ENCODE peak calls at places on chromosomes 3 and 15, in four cellular contexts. One of them, this sample, is unnamed.

GRCh38 chr3:175266993-175267960 is 408.1 kb downstream of the NAALADL2 start:
- DNase-seq in SK-N-SH: no peak
- DNase-seq in upper lobe of right lung: no peak
- DNase-seq in Panc1: no peak
- DNase-seq in this sample: no peak

GRCh38 chr3:54628888-54629368 is 298.9 kb downstream of the LRTM1 start:
- DNase-seq in SK-N-SH: no peak
- DNase-seq in upper lobe of right lung: no peak
- DNase-seq in Panc1: no peak
- DNase-seq in this sample: no peak

GRCh38 chr3:138364356-138365252 is 16.2 kb downstream of the MRAS start:
- DNase-seq in SK-N-SH: no peak
- DNase-seq in upper lobe of right lung: peak; percentile 34
- DNase-seq in Panc1: no peak
- DNase-seq in this sample: no peak

GRCh38 chr3:98884675-98885371 is 16.7 kb downstream of the DCBLD2 start:
- DNase-seq in SK-N-SH: no peak
- DNase-seq in upper lobe of right lung: no peak
- DNase-seq in Panc1: no peak
- DNase-seq in this sample: no peak

GRCh38 chr3:41932511-41932910 is 29.4 kb downstream of the ULK4 start:
- DNase-seq in SK-N-SH: no peak
- DNase-seq in upper lobe of right lung: no peak
- DNase-seq in Panc1: no peak
- DNase-seq in this sample: no peak

GRCh38 chr3:102193255-102193654 is 241.6 kb upstream of the ZPLD1 start:
- DNase-seq in SK-N-SH: no peak
- DNase-seq in upper lobe of right lung: no peak
- DNase-seq in Panc1: no peak
- DNase-seq in this sample: no peak

GRCh38 chr3:174334111-174334510 is 525.0 kb upstream of the NAALADL2 start:
- DNase-seq in SK-N-SH: no peak
- DNase-seq in upper lobe of right lung: no peak
- DNase-seq in Panc1: no peak
- DNase-seq in this sample: no peak

GRCh38 chr3:5264093-5264610 is 76.6 kb downstream of the EDEM1 start:
- DNase-seq in SK-N-SH: no peak
- DNase-seq in upper lobe of right lung: no peak
- DNase-seq in Panc1: no peak
- DNase-seq in this sample: no peak

GRCh38 chr3:141979050-141979671 is 102.7 kb downstream of the ATP1B3 start:
- DNase-seq in SK-N-SH: no peak
- DNase-seq in upper lobe of right lung: no peak
- DNase-seq in Panc1: peak; percentile 90
- DNase-seq in this sample: no peak

GRCh38 chr3:168216851-168217250 is 121.1 kb upstream of the GOLIM4 start:
- DNase-seq in SK-N-SH: peak; percentile 23
- DNase-seq in upper lobe of right lung: no peak
- DNase-seq in Panc1: no peak
- DNase-seq in this sample: no peak

GRCh38 chr3:141489184-141489583 is 2.4 kb downstream of the RASA2 start:
- DNase-seq in SK-N-SH: no peak
- DNase-seq in upper lobe of right lung: no peak
- DNase-seq in Panc1: no peak
- DNase-seq in this sample: no peak

GRCh38 chr3:21750831-21751391 is at the start of gene ZNF385D:
- DNase-seq in SK-N-SH: peak; percentile 63
- DNase-seq in upper lobe of right lung: peak; percentile 61
- DNase-seq in Panc1: no peak
- DNase-seq in this sample: no peak

GRCh38 chr15:64928626-64929220 is 17.0 kb downstream of the ANKDD1A start:
- DNase-seq in SK-N-SH: peak; percentile 56
- DNase-seq in upper lobe of right lung: no peak
- DNase-seq in Panc1: no peak
- DNase-seq in this sample: peak; percentile 41

GRCh38 chr3:129605593-129606521 is 619 bp downstream of the PLXND1 start:
- DNase-seq in SK-N-SH: peak; percentile 78
- DNase-seq in upper lobe of right lung: peak; percentile 82
- DNase-seq in Panc1: no peak
- DNase-seq in this sample: no peak

GRCh38 chr3:151367448-151367847 is 17.1 kb downstream of the P2RY12 start:
- DNase-seq in SK-N-SH: no peak
- DNase-seq in upper lobe of right lung: no peak
- DNase-seq in Panc1: no peak
- DNase-seq in this sample: no peak

GRCh38 chr3:66885326-66886000 is 112.6 kb upstream of the KBTBD8 start:
- DNase-seq in SK-N-SH: no peak
- DNase-seq in upper lobe of right lung: no peak
- DNase-seq in Panc1: no peak
- DNase-seq in this sample: no peak

GRCh38 chr3:70108072-70108471 is 108.5 kb downstream of the SAMMSON start:
- DNase-seq in SK-N-SH: peak; percentile 17
- DNase-seq in upper lobe of right lung: no peak
- DNase-seq in Panc1: no peak
- DNase-seq in this sample: no peak

GRCh38 chr3:50587806-50588758 is 18.8 kb downstream of the HEMK1 start:
- DNase-seq in SK-N-SH: no peak
- DNase-seq in upper lobe of right lung: no peak
- DNase-seq in Panc1: no peak
- DNase-seq in this sample: no peak

GRCh38 chr3:73399106-73399505 is 225.6 kb downstream of the PDZRN3 start:
- DNase-seq in SK-N-SH: no peak
- DNase-seq in upper lobe of right lung: no peak
- DNase-seq in Panc1: no peak
- DNase-seq in this sample: no peak

GRCh38 chr3:139715736-139716135 is 38.0 kb upstream of the NMNAT3 start:
- DNase-seq in SK-N-SH: no peak
- DNase-seq in upper lobe of right lung: no peak
- DNase-seq in Panc1: no peak
- DNase-seq in this sample: no peak

GRCh38 chr3:169285057-169285990 is 378.2 kb downstream of the MECOM start:
- DNase-seq in SK-N-SH: no peak
- DNase-seq in upper lobe of right lung: no peak
- DNase-seq in Panc1: no peak
- DNase-seq in this sample: no peak

GRCh38 chr15:92631721-92632120 is 23.9 kb downstream of the FAM174B start:
- DNase-seq in SK-N-SH: no peak
- DNase-seq in upper lobe of right lung: peak; percentile 26
- DNase-seq in Panc1: no peak
- DNase-seq in this sample: peak; percentile 22
- TF ChIP-seq CTCF in SK-N-SH: no peak
- TF ChIP-seq CTCF in upper lobe of right lung: no peak
- TF ChIP-seq CTCF in Panc1: no peak
- TF ChIP-seq CTCF in this sample: no peak

GRCh38 chr3:185827595-185828344 is 2.9 kb upstream of the IGF2BP2 start:
- DNase-seq in SK-N-SH: no peak
- DNase-seq in upper lobe of right lung: no peak
- DNase-seq in Panc1: no peak
- DNase-seq in this sample: no peak
- H3K9me3 ChIP-seq in SK-N-SH: peaks cover 6% of the 10 kb centered on the region
- H3K9me3 ChIP-seq in upper lobe of right lung: no peaks in the 10 kb centered on the region
- H3K9me3 ChIP-seq in Panc1: peaks cover 13% of the 10 kb centered on the region
- H3K9me3 ChIP-seq in this sample: peaks cover 2% of the 10 kb centered on the region

GRCh38 chr15:89808160-89808870 is 6.3 kb downstream of the ANPEP start:
- DNase-seq in SK-N-SH: no peak
- DNase-seq in upper lobe of right lung: no peak
- DNase-seq in Panc1: no peak
- DNase-seq in this sample: no peak
- H3K4me1 ChIP-seq in SK-N-SH: no peaks in the 10 kb centered on the region
- H3K4me1 ChIP-seq in upper lobe of right lung: no peaks in the 10 kb centered on the region
- H3K4me1 ChIP-seq in Panc1: peaks cover 34% of the 10 kb centered on the region
- H3K4me1 ChIP-seq in this sample: peaks cover 12% of the 10 kb centered on the region

DNA sequence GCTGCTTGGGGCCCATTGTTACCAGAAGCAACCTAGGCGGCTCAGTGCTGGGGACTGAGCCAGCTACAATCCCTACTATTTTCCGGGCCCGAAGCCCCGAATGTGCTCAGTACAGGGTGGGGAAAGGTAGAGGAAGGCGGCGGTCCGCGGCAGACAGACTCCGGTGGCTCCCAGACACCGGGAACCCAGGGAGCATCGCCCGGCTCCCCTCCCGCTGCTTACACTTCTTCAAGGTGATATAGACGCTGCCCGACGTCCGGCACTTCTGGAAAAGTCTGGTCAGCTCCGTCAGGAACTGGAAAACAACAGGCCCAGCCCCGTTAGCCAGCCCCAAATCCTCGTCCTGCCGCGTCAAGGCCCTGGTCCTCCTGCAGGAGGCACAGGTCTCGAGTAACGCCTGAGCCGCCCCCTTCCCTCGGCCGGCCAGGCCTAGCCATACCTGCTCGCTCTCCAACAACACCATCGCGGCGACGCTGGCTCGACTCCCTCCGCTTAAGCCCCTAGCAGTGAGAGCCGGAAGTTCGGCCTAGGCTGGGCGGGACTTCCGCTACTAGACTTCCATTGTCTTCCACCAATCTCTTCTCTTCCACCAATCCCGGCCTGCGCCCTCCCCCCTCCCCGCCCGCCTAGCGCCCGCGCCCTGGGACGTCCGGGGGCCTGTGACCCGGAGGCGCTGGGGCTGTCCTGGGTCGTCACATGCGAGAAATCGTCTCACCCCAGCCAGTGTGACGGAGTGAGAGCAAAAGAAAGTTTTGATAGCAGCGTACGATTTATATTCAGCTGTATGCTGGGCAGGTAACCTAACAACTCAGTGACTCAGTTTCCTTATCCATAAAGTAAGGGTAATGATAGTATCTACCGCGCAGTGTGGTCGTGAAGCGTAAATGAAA is at the start of gene SRP14:
- DNase-seq in SK-N-SH: peak; percentile 95
- DNase-seq in upper lobe of right lung: peak; percentile 98
- DNase-seq in Panc1: peak; percentile 63
- DNase-seq in this sample: peak; percentile 93
- TF ChIP-seq CTCF in SK-N-SH: no peak
- TF ChIP-seq CTCF in upper lobe of right lung: no peak
- TF ChIP-seq CTCF in Panc1: no peak
- TF ChIP-seq CTCF in this sample: no peak

GRCh38 chr3:76034652-76035051 is 249.3 kb upstream of the ZNF717 start:
- DNase-seq in SK-N-SH: no peak
- DNase-seq in upper lobe of right lung: no peak
- DNase-seq in Panc1: no peak
- DNase-seq in this sample: no peak
- H3K9me3 ChIP-seq in SK-N-SH: no peaks in the 10 kb centered on the region
- H3K9me3 ChIP-seq in upper lobe of right lung: peaks cover 3% of the 10 kb centered on the region
- H3K9me3 ChIP-seq in Panc1: no peaks in the 10 kb centered on the region
- H3K9me3 ChIP-seq in this sample: no peaks in the 10 kb centered on the region

DNA sequence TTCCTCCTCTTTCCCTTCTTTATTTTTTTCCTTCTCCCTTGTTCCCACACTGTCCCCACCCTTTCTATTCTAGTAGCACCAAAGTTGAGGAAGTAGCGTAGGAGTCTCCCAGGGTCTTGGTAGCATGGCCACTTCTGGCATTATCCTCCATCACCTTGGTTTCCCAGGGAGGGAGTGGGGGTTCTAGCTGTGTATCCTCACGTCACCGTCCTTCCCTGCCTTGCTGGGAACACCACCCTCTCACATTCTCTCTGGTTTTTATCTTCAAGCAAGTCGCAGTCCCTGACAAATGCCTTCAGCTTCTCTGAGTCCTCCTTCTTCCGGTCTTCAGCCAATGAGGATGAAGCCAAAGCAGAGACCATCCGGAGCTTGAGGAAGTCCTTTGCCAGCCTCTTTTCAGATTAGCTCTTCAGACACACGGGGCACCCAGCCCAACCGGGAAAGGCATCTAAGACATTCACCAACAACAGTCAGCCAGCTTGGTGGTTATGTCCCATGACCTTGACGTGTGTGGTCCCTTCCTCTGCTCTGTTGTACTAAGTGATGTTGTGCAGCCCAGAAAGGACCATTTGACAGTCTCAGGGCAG is 31.6 kb upstream of the TIMP4 start:
- DNase-seq in SK-N-SH: no peak
- DNase-seq in upper lobe of right lung: no peak
- DNase-seq in Panc1: no peak
- DNase-seq in this sample: no peak
- H3K4me1 ChIP-seq in SK-N-SH: peaks cover 41% of the 10 kb centered on the region
- H3K4me1 ChIP-seq in upper lobe of right lung: peaks cover 17% of the 10 kb centered on the region
- H3K4me1 ChIP-seq in Panc1: peaks cover 25% of the 10 kb centered on the region
- H3K4me1 ChIP-seq in this sample: peaks cover 45% of the 10 kb centered on the region